ENCODE peak calls at places on chromosomes 13 and 19, in seven cellular contexts. U is breast epithelium; C is activated T-helper 1 cell treated with anti-CD3 and anti-CD28 coated beads, Interleukin-2, amount 50 U/mL, for 16 hours; A is CD4-positive, alpha-beta memory T cell; Y is NCI-H1092 treated with DMSO at 0.1 percent for 48 hours; N is activated naive CD4-positive, alpha-beta T cell treated with anti-CD3 and anti-CD28 coated beads for 36 hours; M is neural crest cell. I is an unnamed sample.

GRCh38 chr13:40220299-40220935 is 446.0 kb downstream of the FOXO1 start:
- DNase-seq in U (no peak), C (no peak), A (peak), Y (no peak), N (peak), M (no peak), I (no peak)

GRCh38 chr13:23570099-23570926 is at the start of gene TNFRSF19:
- DNase-seq in U (no peak), C (no peak), A (no peak), Y (peak), N (no peak), M (peak), I (no peak)

GRCh38 chr19:48139053-48139452 is 28.4 kb upstream of the PLA2G4C start:
- DNase-seq in U (no peak), C (no peak), A (no peak), Y (no peak), N (no peak), M (no peak), I (no peak)

GRCh38 chr13:27792393-27793218 is at the start of gene GSX1:
- DNase-seq in U (no peak), C (peak), A (no peak), Y (no peak), N (peak), M (peak), I (peak)

GRCh38 chr19:38196948-38197656 is 26.9 kb downstream of the DPF1 start:
- DNase-seq in U (no peak), C (no peak), A (no peak), Y (no peak), N (no peak), M (no peak), I (no peak)

GRCh38 chr13:38888309-38888708 is 102.3 kb downstream of the STOML3 start:
- DNase-seq in U (no peak), C (no peak), A (no peak), Y (no peak), N (no peak), M (no peak), I (no peak)

GRCh38 chr13:114099191-114099590 is 33.2 kb downstream of the RASA3 start:
- DNase-seq in U (peak), C (no peak), A (peak), Y (peak), N (no peak), M (no peak), I (no peak)

GRCh38 chr13:40505196-40505595 is 161.2 kb downstream of the FOXO1 start:
- DNase-seq in U (no peak), C (no peak), A (no peak), Y (no peak), N (no peak), M (no peak), I (no peak)

GRCh38 chr19:57269515-57270250 is 10.6 kb upstream of the ZNF460 start:
- DNase-seq in U (no peak), C (no peak), A (no peak), Y (no peak), N (no peak), M (no peak), I (no peak)

GRCh38 chr19:4506449-4507149 is 11.7 kb downstream of the PLIN4 start:
- DNase-seq in U (no peak), C (no peak), A (no peak), Y (no peak), N (peak), M (no peak), I (no peak)

GRCh38 chr13:27208514-27208913 is 36.9 kb upstream of the USP12 start:
- DNase-seq in U (no peak), C (no peak), A (no peak), Y (no peak), N (no peak), M (no peak), I (no peak)

GRCh38 chr19:55289117-55289796 is 5.5 kb downstream of the BRSK1 start:
- DNase-seq in U (no peak), C (no peak), A (no peak), Y (no peak), N (no peak), M (no peak), I (no peak)

GRCh38 chr19:6718741-6719539 is 1.5 kb downstream of the C3 start:
- DNase-seq in U (no peak), C (no peak), A (peak), Y (no peak), N (peak), M (no peak), I (no peak)

GRCh38 chr13:29923554-29924481 is 73.4 kb upstream of the UBL3 start:
- DNase-seq in U (peak), C (no peak), A (peak), Y (peak), N (peak), M (no peak), I (peak)